ENCODE peak calls at places on chromosomes 4 and X, in nine cellular contexts. B is heart left ventricle, F is uterus, T is endodermal cell, S is GM23338, Z is Panc1, C is lung, A is cardiac muscle cell, L is mammary epithelial cell. H is an unnamed sample.

GRCh38 chr4:63212075-63212474 is 1197.2 kb downstream of the TECRL start:
- DNase-seq in B (no peak), F (no peak), T (no peak), S (no peak), Z (no peak), C (no peak), A (no peak), L (no peak), H (no peak)

GRCh38 chr4:40548256-40548655 is 81.4 kb downstream of the RBM47 start:
- DNase-seq in B (no peak), F (no peak), T (no peak), S (no peak), Z (no peak), C (no peak), A (peak; percentile 41), L (no peak), H (no peak)

GRCh38 chr4:155134136-155134535 is 74.3 kb upstream of the NPY2R start:
- DNase-seq in B (no peak), F (no peak), T (no peak), S (no peak), Z (no peak), C (no peak), A (no peak), L (no peak), H (no peak)

GRCh38 chr4:52037730-52038108 is 380 bp downstream of the SGCB start:
- DNase-seq in B (peak; percentile 31), F (peak; percentile 33), T (peak; percentile 83), S (peak; percentile 75), Z (no peak), C (peak; percentile 29), A (peak; percentile 38), L (peak; percentile 31), H (no peak)

GRCh38 chrX:48600226-48600625 is 2.9 kb downstream of the WDR13 start:
- DNase-seq in B (no peak), F (no peak), T (no peak), S (no peak), Z (no peak), C (no peak), A (no peak), L (no peak), H (no peak)

GRCh38 chr4:121741751-121742150 is 23.2 kb downstream of the SMIM43 start:
- DNase-seq in B (no peak), F (no peak), T (no peak), S (no peak), Z (no peak), C (no peak), A (no peak), L (no peak), H (no peak)

GRCh38 chrX:36930491-36930890 is 77.7 kb upstream of the FAM47C start:
- DNase-seq in B (no peak), F (no peak), T (no peak), S (no peak), Z (no peak), C (no peak), A (no peak), L (no peak), H (no peak)

GRCh38 chr4:102684605-102685052 is 76.1 kb downstream of the MANBA start:
- DNase-seq in B (no peak), F (no peak), T (no peak), S (no peak), Z (no peak), C (no peak), A (peak; percentile 47), L (peak; percentile 97), H (no peak)

GRCh38 chr4:36332782-36333131 is 51.3 kb downstream of the DTHD1 start:
- DNase-seq in B (no peak), F (no peak), T (no peak), S (no peak), Z (no peak), C (no peak), A (no peak), L (no peak), H (no peak)

GRCh38 chr4:7261174-7261573 is 68.8 kb downstream of the SORCS2 start:
- DNase-seq in B (no peak), F (no peak), T (no peak), S (no peak), Z (no peak), C (no peak), A (no peak), L (no peak), H (no peak)

GRCh38 chr4:86596802-86597201 is 2.7 kb downstream of the PTPN13 start:
- DNase-seq in B (no peak), F (no peak), T (no peak), S (no peak), Z (no peak), C (no peak), A (peak; percentile 22), L (peak; percentile 61), H (no peak)

GRCh38 chr4:53313510-53313909 is 52.4 kb downstream of the SCFD2 start:
- DNase-seq in B (no peak), F (no peak), T (peak; percentile 72), S (peak; percentile 74), Z (no peak), C (no peak), A (peak; percentile 61), L (peak; percentile 6), H (no peak)

GRCh38 chrX:41441934-41442823 is 5.0 kb upstream of the NYX start:
- DNase-seq in B (peak; percentile 76), F (peak; percentile 74), T (peak; percentile 95), S (peak; percentile 62), Z (peak; percentile 45), C (peak; percentile 87), A (peak; percentile 91), L (peak; percentile 78), H (peak; percentile 90)

GRCh38 chr4:139740531-139741041 is 75.0 kb downstream of the MGST2 start:
- DNase-seq in B (peak; percentile 83), F (peak; percentile 83), T (peak; percentile 51), S (no peak), Z (no peak), C (peak; percentile 52), A (peak; percentile 97), L (peak; percentile 59), H (peak; percentile 38)

GRCh38 chrX:46791927-46792825 is 33.3 kb upstream of the SLC9A7 start:
- DNase-seq in B (no peak), F (no peak), T (peak; percentile 74), S (peak; percentile 45), Z (peak; percentile 85), C (no peak), A (peak; percentile 88), L (peak; percentile 91), H (no peak)

GRCh38 chrX:119895843-119896326 is at the start of gene AKAP14:
- DNase-seq in B (no peak), F (no peak), T (peak; percentile 58), S (peak; percentile 57), Z (no peak), C (no peak), A (peak; percentile 7), L (no peak), H (no peak)

DNA sequence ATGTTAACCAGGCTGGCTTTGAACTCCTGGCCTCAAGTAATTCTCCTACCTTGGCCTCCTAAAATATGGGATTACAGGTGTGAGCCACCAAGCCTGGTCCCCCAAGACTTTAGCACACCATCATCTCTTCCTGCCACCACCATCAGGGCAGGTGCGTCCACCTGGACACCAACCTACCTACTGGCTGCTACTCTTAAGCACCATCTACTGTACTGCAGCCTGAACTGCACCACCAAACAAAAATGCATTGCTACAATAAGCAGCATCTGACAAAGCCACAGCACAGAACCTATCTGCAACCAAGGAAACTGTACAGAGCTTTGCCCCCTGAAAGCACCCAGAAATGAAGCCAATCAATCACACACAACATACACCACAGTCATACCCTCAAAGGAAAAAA is 139.7 kb downstream of the EFHC2 start:
- DNase-seq in B (no peak), F (no peak), T (no peak), S (peak; percentile 35), Z (no peak), C (no peak), A (no peak), L (peak; percentile 3), H (no peak)
- TF ChIP-seq CTCF in B (no peak), F (no peak), T (peak; percentile 68), S (peak; percentile 35), Z (peak; percentile 49), C (no peak), A (no peak), L (peak; percentile 62), H (no peak)

DNA sequence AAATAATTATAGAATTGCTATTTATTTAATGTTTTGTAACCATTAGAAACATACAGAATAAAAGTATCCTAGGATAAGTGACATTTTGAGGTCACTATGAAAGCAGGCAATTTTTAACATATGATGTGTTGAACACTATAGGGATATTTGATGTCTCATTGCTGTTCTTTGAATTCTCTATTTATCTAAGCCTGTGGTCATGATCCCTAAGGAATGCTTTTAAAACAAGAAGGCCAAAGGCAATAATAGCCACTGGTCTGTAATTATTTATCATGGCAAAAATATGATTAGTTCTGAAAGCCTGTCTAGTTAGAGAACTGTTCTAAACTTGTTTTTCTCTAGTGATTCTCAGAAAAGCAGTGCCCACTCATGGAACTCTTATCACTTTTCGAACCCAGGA is 186.6 kb downstream of the RPA4 start:
- DNase-seq in B (no peak), F (no peak), T (no peak), S (no peak), Z (no peak), C (no peak), A (no peak), L (no peak), H (no peak)
- H3K4me1 ChIP-seq in B (no peaks in the 10 kb centered on the region), F (no peaks in the 10 kb centered on the region), T (no peaks in the 10 kb centered on the region), S (peaks cover under 1% of the 10 kb centered on the region), Z (no peaks in the 10 kb centered on the region), C (no peaks in the 10 kb centered on the region), A (no peaks in the 10 kb centered on the region), L (no peaks in the 10 kb centered on the region), H (no peaks in the 10 kb centered on the region)

DNA sequence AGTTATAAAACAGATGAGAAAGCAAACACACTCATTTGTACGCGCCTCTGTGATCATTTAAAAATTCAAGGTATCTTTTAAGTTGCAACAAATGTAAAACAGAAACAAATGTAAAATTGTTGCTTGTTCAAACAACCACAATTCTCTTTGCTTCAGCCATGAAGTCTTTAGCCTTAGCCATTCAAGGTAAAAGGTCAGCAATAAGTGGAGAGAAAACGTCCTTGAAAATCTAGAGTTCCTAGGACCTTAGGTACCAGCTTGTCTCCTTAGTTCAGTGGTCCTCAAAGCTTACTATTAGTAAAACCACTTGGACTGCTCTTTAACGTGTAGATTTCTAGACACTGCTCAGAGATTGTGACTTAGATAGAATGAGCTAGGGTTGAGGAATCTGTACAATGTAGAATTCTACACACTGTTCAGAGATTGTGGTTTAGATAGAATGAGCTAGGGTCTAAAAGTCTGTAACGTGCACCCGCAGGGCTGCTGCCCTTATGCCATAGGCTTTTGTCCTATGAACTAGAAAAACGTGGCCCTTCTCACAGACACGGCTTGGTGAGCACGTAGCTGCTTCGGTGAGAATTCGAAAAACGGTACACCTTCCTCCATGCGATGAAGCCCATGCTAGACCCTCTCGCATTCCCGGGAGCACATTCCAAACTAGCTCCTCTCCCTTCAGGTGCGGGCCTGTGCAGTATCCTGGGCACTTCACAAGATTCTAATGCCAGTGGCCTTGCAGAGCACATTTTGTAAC is 1.7 kb downstream of the PLAC8 start:
- DNase-seq in B (no peak), F (no peak), T (no peak), S (peak; percentile 33), Z (peak; percentile 63), C (no peak), A (no peak), L (no peak), H (no peak)
- H3K4me3 ChIP-seq in B (no peak overlapping the region), F (no peak overlapping the region), T (no peak overlapping the region), S (no peak overlapping the region), Z (peak overlapping the region; percentile 67), C (no peak overlapping the region), A (no peak overlapping the region), L (no peak overlapping the region), H (peak overlapping the region; percentile 14)

GRCh38 chrX:151538190-151539122 is 25.0 kb upstream of the PASD1 start:
- DNase-seq in B (no peak), F (no peak), T (no peak), S (no peak), Z (no peak), C (no peak), A (no peak), L (peak; percentile 21), H (no peak)

GRCh38 chrX:151537572-151537971 is 25.9 kb upstream of the PASD1 start:
- DNase-seq in B (no peak), F (no peak), T (no peak), S (no peak), Z (no peak), C (no peak), A (no peak), L (no peak), H (no peak)
- TF ChIP-seq CTCF in B (no peak), F (no peak), T (no peak), S (no peak), Z (no peak), C (no peak), A (no peak), L (no peak), H (no peak)

H was measured in mucosa of descending colon.